ENCODE peak calls at places on chromosomes 1 and 21, in nine cellular contexts. F is tibial artery; S is CD4-positive, alpha-beta T cell; L is prostate gland; G is IMR-90; M is A549; X is mesenchymal stem cell; J is adrenal gland; Y is upper lobe of right lung. W is an unnamed sample.
A peak's percentile ranks its signal among the peaks of the same experiment; 100 is the strongest.

GRCh38 chr1:224223819-224224714 is 41.0 kb downstream of the DEGS1 start:
- DNase-seq in F (no peak), S (no peak), L (no peak), G (peak; percentile 92), M (peak; percentile 41), X (peak; percentile 91), J (no peak), Y (no peak), W (no peak)

GRCh38 chr1:60037061-60037460 is 36.5 kb downstream of the C1orf87 start:
- DNase-seq in F (no peak), S (no peak), L (no peak), G (no peak), M (no peak), X (no peak), J (no peak), Y (no peak), W (no peak)

GRCh38 chr1:67393240-67393639 is 37.0 kb downstream of the SERBP1 start:
- DNase-seq in F (peak; percentile 32), S (no peak), L (peak; percentile 68), G (no peak), M (no peak), X (no peak), J (no peak), Y (no peak), W (no peak)

GRCh38 chr1:209839875-209840491 is 12.2 kb downstream of the UTP25 start:
- DNase-seq in F (no peak), S (no peak), L (no peak), G (peak; percentile 98), M (peak; percentile 77), X (peak; percentile 96), J (peak; percentile 60), Y (no peak), W (no peak)

GRCh38 chr1:85396194-85396593 is 68.8 kb downstream of the DDAH1 start:
- DNase-seq in F (no peak), S (no peak), L (no peak), G (no peak), M (no peak), X (no peak), J (no peak), Y (no peak), W (no peak)

GRCh38 chr1:36159614-36160387 is 3.8 kb downstream of the MAP7D1 start:
- DNase-seq in F (no peak), S (no peak), L (no peak), G (no peak), M (no peak), X (no peak), J (no peak), Y (no peak), W (no peak)

GRCh38 chr1:18376661-18377060 is 104.1 kb upstream of the KLHDC7A start:
- DNase-seq in F (no peak), S (no peak), L (no peak), G (no peak), M (no peak), X (no peak), J (no peak), Y (peak; percentile 51), W (no peak)

GRCh38 chr21:30194701-30195299 is 21.1 kb downstream of the CLDN8 start:
- DNase-seq in F (no peak), S (no peak), L (no peak), G (no peak), M (peak; percentile 20), X (peak; percentile 2), J (no peak), Y (no peak), W (no peak)

GRCh38 chr1:56175211-56175610 is 404.2 kb downstream of the PLPP3 start:
- DNase-seq in F (no peak), S (no peak), L (no peak), G (peak; percentile 45), M (no peak), X (no peak), J (no peak), Y (no peak), W (no peak)

GRCh38 chr1:37732111-37732780 is 32.7 kb downstream of the EPHA10 start:
- DNase-seq in F (no peak), S (no peak), L (no peak), G (no peak), M (no peak), X (no peak), J (no peak), Y (peak; percentile 15), W (no peak)

GRCh38 chr1:179883040-179883501 is 986 bp downstream of the TOR1AIP1 start:
- DNase-seq in F (no peak), S (peak; percentile 31), L (peak; percentile 9), G (no peak), M (no peak), X (no peak), J (no peak), Y (no peak), W (no peak)

GRCh38 chr1:87113313-87113712 is 198.9 kb downstream of the HS2ST1 start:
- DNase-seq in F (peak; percentile 49), S (no peak), L (no peak), G (peak; percentile 85), M (no peak), X (no peak), J (no peak), Y (no peak), W (no peak)

GRCh38 chr1:70458120-70458519 is 47.1 kb downstream of the CTH start:
- DNase-seq in F (no peak), S (no peak), L (no peak), G (no peak), M (no peak), X (no peak), J (no peak), Y (no peak), W (no peak)

GRCh38 chr1:40930174-40930573 is 49.3 kb upstream of the CTPS1 start:
- DNase-seq in F (no peak), S (no peak), L (peak; percentile 77), G (no peak), M (no peak), X (no peak), J (no peak), Y (no peak), W (no peak)

GRCh38 chr1:232705815-232706575 is 76.1 kb upstream of the SIPA1L2 start:
- DNase-seq in F (peak; percentile 61), S (no peak), L (no peak), G (no peak), M (no peak), X (peak; percentile 18), J (peak; percentile 44), Y (no peak), W (no peak)

GRCh38 chr1:232709339-232709738 is 79.4 kb upstream of the SIPA1L2 start:
- DNase-seq in F (no peak), S (no peak), L (no peak), G (peak; percentile 31), M (no peak), X (peak; percentile 55), J (no peak), Y (no peak), W (no peak)

GRCh38 chr1:232704256-232704655 is 74.3 kb upstream of the SIPA1L2 start:
- DNase-seq in F (no peak), S (no peak), L (no peak), G (no peak), M (no peak), X (no peak), J (no peak), Y (no peak), W (no peak)

GRCh38 chr1:232707142-232707541 is 77.2 kb upstream of the SIPA1L2 start:
- DNase-seq in F (no peak), S (no peak), L (peak; percentile 46), G (no peak), M (no peak), X (no peak), J (no peak), Y (no peak), W (no peak)

DNA sequence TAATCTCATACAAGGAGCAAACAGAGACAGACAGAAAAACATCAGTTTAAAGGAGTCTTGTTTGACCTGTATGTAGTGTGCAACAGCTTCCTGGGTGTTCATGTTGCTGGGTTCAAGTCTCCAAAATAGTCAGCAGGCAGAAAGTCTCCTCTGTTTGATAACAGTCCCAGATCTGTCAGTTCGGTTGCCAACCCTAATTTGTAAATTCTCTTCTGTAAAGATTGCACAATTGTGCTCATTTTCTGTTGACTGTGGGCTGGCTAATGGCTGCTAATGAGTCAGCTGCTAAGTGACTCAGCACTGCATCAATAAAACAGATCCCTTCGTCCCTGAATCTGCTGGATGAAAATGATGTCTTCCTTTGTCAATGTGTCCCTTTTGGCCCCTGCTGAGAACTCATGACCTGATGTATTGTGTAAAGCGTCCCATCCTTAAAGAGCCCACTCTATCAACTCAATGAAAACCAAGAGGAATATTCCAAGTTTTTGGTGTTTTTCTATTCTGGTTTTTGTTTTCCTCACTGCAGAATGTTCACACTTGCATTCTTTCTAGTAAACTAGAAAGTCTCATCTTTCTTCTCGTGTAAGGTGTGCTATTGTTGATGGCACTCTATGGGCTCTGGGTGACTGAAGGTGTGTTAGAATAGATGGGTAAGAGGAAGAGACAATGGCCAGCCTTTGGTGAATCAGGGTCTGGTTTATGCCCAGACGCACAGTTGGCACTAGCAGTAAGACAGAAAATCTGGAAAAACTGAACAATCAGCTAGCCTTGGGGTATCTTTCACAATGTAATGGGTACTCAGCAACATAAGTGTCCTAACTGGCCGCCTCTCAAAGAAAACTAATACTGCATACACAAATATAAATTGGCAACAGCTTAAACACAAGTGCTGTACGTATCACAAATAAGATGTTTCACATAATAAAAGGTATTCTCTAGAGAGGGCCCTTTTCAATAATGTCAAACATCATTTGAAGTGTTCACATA is 75.1 kb upstream of the SIPA1L2 start:
- DNase-seq in F (peak; percentile 79), S (no peak), L (peak; percentile 86), G (peak; percentile 91), M (peak; percentile 67), X (peak; percentile 93), J (peak; percentile 80), Y (no peak), W (peak; percentile 69)
- H3K27ac ChIP-seq in F (no peak overlapping the region), S (no peak overlapping the region), L (peak overlapping the region; percentile 60), G (peak overlapping the region; percentile 78), M (peak overlapping the region; percentile 74), X (peak overlapping the region; percentile 39), J (peak overlapping the region; percentile 65), Y (peak overlapping the region; percentile 65), W (no peak overlapping the region)

GRCh38 chr1:201904579-201904978 is 15.9 kb downstream of the SHISA4 start:
- DNase-seq in F (peak; percentile 73), S (no peak), L (peak; percentile 31), G (peak; percentile 94), M (no peak), X (peak; percentile 86), J (no peak), Y (no peak), W (no peak)
- H3K27ac ChIP-seq in F (peak overlapping the region; percentile 94), S (no peak overlapping the region), L (peak overlapping the region; percentile 78), G (peak overlapping the region; percentile 97), M (no peak overlapping the region), X (peak overlapping the region; percentile 86), J (peak overlapping the region; percentile 19), Y (peak overlapping the region; percentile 66), W (peak overlapping the region; percentile 97)

DNA sequence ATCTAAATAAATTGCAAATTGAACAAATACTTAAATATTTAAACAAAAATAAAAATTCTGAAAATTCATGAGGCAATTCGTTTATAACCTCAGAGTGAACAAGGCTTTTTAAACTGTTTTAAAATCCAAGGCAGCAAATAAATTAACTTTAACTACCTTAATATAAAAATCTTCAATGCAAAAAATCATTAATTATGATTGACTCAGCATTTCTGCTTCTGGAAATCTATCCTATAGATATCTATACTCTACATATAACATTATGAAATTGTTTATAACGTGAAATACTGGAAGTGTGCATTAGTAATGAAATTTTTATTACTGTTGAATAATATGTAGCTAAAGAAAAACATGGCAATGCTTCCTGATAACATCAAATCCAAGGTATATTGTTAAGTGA is 92.4 kb downstream of the ADAMTS1 start:
- DNase-seq in F (no peak), S (no peak), L (no peak), G (no peak), M (no peak), X (no peak), J (no peak), Y (no peak), W (no peak)
- H3K27ac ChIP-seq in F (no peak overlapping the region), S (no peak overlapping the region), L (no peak overlapping the region), G (no peak overlapping the region), M (no peak overlapping the region), X (no peak overlapping the region), J (no peak overlapping the region), Y (no peak overlapping the region), W (no peak overlapping the region)

GRCh38 chr1:26075421-26076144 is 8.2 kb upstream of the TRIM63 start:
- DNase-seq in F (no peak), S (no peak), L (no peak), G (no peak), M (no peak), X (no peak), J (no peak), Y (no peak), W (no peak)
- H3K27ac ChIP-seq in F (no peak overlapping the region), S (no peak overlapping the region), L (no peak overlapping the region), G (no peak overlapping the region), M (no peak overlapping the region), X (no peak overlapping the region), J (no peak overlapping the region), Y (no peak overlapping the region), W (no peak overlapping the region)

W was measured in ascending aorta.